ENCODE peak calls at places on chromosomes 6 and 20, in seven cellular contexts. B is fibroblast of mammary gland, H is ascending aorta, E is AG10803, Z is fibroblast of lung, G is H7, J is MM.1S. W is an unnamed sample.

GRCh38 chr6:128491041-128491642 is 29.3 kb downstream of the PTPRK start:
- DNase-seq in H (no peak), Z (peak), G (no peak), J (no peak), E (no peak), B (no peak), W (peak)

GRCh38 chr6:5119090-5119951 is 34.2 kb downstream of the PPP1R3G start:
- DNase-seq in B (no peak), H (no peak), G (no peak), J (no peak), Z (no peak), E (no peak), W (no peak)

GRCh38 chr6:21587925-21588811 is 5.4 kb upstream of the SOX4 start:
- DNase-seq in B (peak), Z (peak), G (peak), J (peak), H (no peak), E (peak), W (peak)

GRCh38 chr6:110558575-110558974 is 82.2 kb upstream of the SLC22A16 start:
- DNase-seq in G (no peak), H (no peak), J (no peak), E (no peak), B (no peak), Z (no peak), W (no peak)

GRCh38 chr20:17568972-17569471 is 853 bp upstream of the DSTN start:
- DNase-seq in H (peak), E (peak), B (peak), Z (peak), J (no peak), G (no peak), W (peak)

GRCh38 chr6:64874776-64875175 is 832.2 kb downstream of the EYS start:
- DNase-seq in Z (no peak), J (no peak), G (no peak), B (peak), H (no peak), E (no peak), W (no peak)

GRCh38 chr6:132410840-132411239 is 9.6 kb upstream of the MOXD1 start:
- DNase-seq in J (no peak), B (no peak), E (no peak), Z (no peak), G (no peak), H (no peak), W (no peak)

GRCh38 chr6:23111984-23112383 is 542.6 kb downstream of the HDGFL1 start:
- DNase-seq in G (no peak), J (no peak), E (peak), H (no peak), Z (peak), B (peak), W (no peak)

GRCh38 chr20:45036044-45036755 is 64.7 kb downstream of the KCNS1 start:
- DNase-seq in G (no peak), J (no peak), Z (peak), E (peak), H (no peak), B (peak), W (peak)

GRCh38 chr20:49437057-49437456 is 45.4 kb downstream of the KCNB1 start:
- DNase-seq in H (no peak), E (no peak), Z (no peak), G (no peak), B (no peak), J (no peak), W (no peak)

GRCh38 chr6:34176261-34177031 is 30.6 kb upstream of the GRM4 start:
- DNase-seq in Z (no peak), G (peak), E (no peak), B (no peak), H (no peak), J (no peak), W (no peak)

GRCh38 chr6:19812512-19813119 is 24.6 kb upstream of the ID4 start:
- DNase-seq in H (no peak), B (peak), G (peak), E (peak), J (peak), Z (peak), W (peak)

GRCh38 chr6:52663935-52664184 is 7.1 kb upstream of the TMEM14A start:
- DNase-seq in Z (no peak), E (no peak), J (no peak), B (no peak), H (no peak), G (no peak), W (no peak)

GRCh38 chr20:39702716-39703349 is 740.7 kb downstream of the DHX35 start:
- DNase-seq in J (no peak), G (no peak), Z (no peak), E (no peak), B (no peak), H (no peak), W (no peak)

GRCh38 chr6:44630125-44631028 is 242.9 kb downstream of the CDC5L start:
- DNase-seq in H (no peak), E (peak), Z (peak), G (peak), J (peak), B (peak), W (peak)

GRCh38 chr6:101391772-101392560 is 1.5 kb upstream of the GRIK2 start:
- DNase-seq in J (no peak), E (peak), B (peak), G (peak), H (no peak), Z (peak), W (no peak)

GRCh38 chr20:64165866-64166600 is 1.8 kb downstream of the MYT1 start:
- DNase-seq in Z (no peak), J (no peak), G (no peak), B (no peak), E (no peak), H (no peak), W (no peak)

GRCh38 chr20:63955281-63955845 is 853 bp downstream of the UCKL1 start:
- DNase-seq in Z (peak), G (peak), H (no peak), J (no peak), B (no peak), E (peak), W (no peak)

GRCh38 chr6:135266675-135267074 is 85.6 kb downstream of the MYB start:
- DNase-seq in Z (no peak), H (no peak), B (no peak), G (no peak), E (no peak), J (no peak), W (no peak)

GRCh38 chr6:24631671-24632070 is 14.3 kb downstream of the KIAA0319 start:
- DNase-seq in G (no peak), Z (no peak), E (no peak), B (no peak), J (no peak), H (no peak), W (no peak)

GRCh38 chr20:17617868-17618672 is 48.2 kb downstream of the DSTN start:
- DNase-seq in Z (no peak), G (no peak), B (no peak), E (no peak), H (no peak), J (no peak), W (no peak)

GRCh38 chr6:47047479-47048411 is 5.6 kb upstream of the ADGRF1 start:
- DNase-seq in J (peak), G (peak), E (peak), B (peak), Z (peak), H (no peak), W (peak)

GRCh38 chr20:61886721-61887658 is 178.7 kb downstream of the TAF4 start:
- DNase-seq in E (peak), Z (peak), B (peak), J (peak), G (peak), H (no peak), W (peak)

GRCh38 chr20:34579191-34579661 is 20.7 kb downstream of the MAP1LC3A start:
- DNase-seq in G (no peak), Z (peak), J (no peak), E (peak), H (no peak), B (peak), W (peak)

GRCh38 chr20:13336308-13337089 is 115.4 kb downstream of the ISM1 start:
- DNase-seq in B (no peak), E (no peak), H (no peak), G (no peak), J (no peak), Z (peak), W (no peak)

GRCh38 chr6:170038251-170038650 is 252.6 kb downstream of the DLL1 start:
- DNase-seq in B (no peak), G (no peak), Z (no peak), H (no peak), J (no peak), E (no peak), W (no peak)

GRCh38 chr6:45650527-45651135 is 272.9 kb upstream of the SUPT3H start:
- DNase-seq in J (no peak), E (peak), Z (peak), H (no peak), B (peak), G (peak), W (peak)

GRCh38 chr6:106359989-106360409 is 518 bp upstream of the CRYBG1 start:
- DNase-seq in H (no peak), E (no peak), Z (no peak), G (no peak), J (no peak), B (no peak), W (no peak)
- H3K4me3 ChIP-seq in H (peak), E (peak), Z (no peak), G (peak), J (peak), B (no peak), W (peak)

GRCh38 chr20:23082846-23083552 is 3.1 kb downstream of the CD93 start:
- DNase-seq in J (no peak), E (no peak), Z (no peak), H (no peak), B (no peak), G (peak), W (peak)
- H3K4me3 ChIP-seq in J (no peak), E (no peak), Z (no peak), H (peak), B (no peak), G (no peak), W (no peak)

GRCh38 chr6:162974685-162975084 is 246.9 kb downstream of the PACRG start:
- DNase-seq in H (no peak), J (no peak), B (peak), E (no peak), Z (no peak), G (no peak), W (no peak)

GRCh38 chr6:162973141-162973872 is 245.5 kb downstream of the PACRG start:
- DNase-seq in Z (no peak), G (no peak), B (no peak), E (no peak), H (no peak), J (no peak), W (no peak)

GRCh38 chr6:162971346-162971745 is 243.6 kb downstream of the PACRG start:
- DNase-seq in Z (no peak), H (no peak), E (no peak), G (no peak), J (no peak), B (no peak), W (no peak)

GRCh38 chr6:162976141-162976540 is 248.4 kb downstream of the PACRG start:
- DNase-seq in H (no peak), G (no peak), Z (no peak), J (no peak), E (no peak), B (no peak), W (no peak)

DNA sequence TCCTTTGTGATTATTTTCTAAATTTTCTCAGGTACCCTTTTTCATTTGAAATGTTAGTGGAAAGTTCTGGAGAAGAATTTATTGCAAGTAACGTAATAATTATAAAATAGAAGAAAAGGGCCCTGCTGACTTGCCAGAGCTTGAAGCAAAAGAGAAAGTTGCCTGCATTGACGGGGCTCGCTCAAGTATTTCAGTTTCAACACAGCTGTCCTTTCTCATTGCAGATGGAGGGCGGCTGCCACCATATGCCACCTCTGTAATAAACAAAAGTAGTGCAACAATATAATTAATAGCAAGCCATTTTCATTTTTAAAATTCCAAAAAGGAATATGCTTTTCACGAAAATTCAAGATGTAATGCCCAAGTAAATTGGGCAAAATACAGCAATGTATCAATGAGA is 246.2 kb downstream of the PACRG start:
- DNase-seq in G (no peak), H (no peak), J (peak), E (peak), B (no peak), Z (no peak), W (no peak)
- H3K4me3 ChIP-seq in G (no peak), H (no peak), J (no peak), E (no peak), B (no peak), Z (no peak), W (no peak)

DNA sequence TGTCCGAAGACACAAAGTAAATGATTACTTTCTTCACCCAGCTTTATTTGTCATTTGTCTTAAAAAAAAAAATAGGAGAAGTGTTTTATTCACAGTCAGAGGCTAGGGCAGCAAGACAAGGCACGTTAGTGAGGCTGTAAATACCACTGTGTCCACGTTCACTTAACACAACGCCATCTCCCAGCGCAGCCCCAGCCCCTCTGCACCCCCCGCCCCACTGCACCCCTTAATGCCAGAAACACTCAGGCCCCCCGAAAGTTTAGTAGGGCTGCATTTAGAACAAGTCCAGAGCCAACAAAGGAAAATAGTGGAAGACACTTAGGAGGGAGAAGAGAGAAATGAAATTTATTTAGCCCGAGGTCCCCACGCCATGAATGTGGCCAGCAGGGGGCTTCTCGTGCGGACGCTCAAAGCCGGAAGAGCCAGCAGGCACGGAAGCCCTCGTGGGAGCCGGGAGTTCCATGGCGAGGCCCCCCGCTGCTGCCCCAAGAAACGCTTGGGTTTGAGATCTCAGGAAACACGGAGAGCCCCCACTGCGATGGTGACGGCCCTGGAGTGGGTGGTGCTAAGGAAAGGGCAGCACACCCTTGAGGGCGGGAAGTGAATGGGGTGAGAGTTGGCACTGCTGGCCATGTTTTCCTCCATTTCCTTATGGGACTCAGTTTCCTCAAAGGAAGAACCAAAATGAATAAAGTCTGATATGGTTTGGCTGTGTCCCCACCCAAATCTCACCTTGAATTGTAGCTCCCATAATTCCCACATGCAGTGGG is 50.2 kb downstream of the IYD start:
- DNase-seq in Z (peak), B (peak), J (peak), G (peak), E (peak), H (no peak), W (peak)
- H3K4me3 ChIP-seq in Z (peak), B (peak), J (no peak), G (no peak), E (peak), H (peak), W (peak)